ENCODE peak calls at places on chromosomes 2 and 18, in nine cellular contexts. P, A, S, E, V, B, Z, W and O are unnamed samples.

GRCh38 chr2:166825914-166826313 is 62.4 kb upstream of the XIRP2 start:
- DNase-seq in W (no peak), E (no peak), A (no peak), S (no peak), B (no peak), Z (no peak), V (no peak), P (no peak), O (no peak)

GRCh38 chr2:137913169-137913568 is 51.1 kb upstream of the HNMT start:
- DNase-seq in S (no peak), A (no peak), B (no peak), V (no peak), P (no peak), E (no peak), W (no peak), Z (no peak), O (no peak)

GRCh38 chr2:175293195-175293594 is 111.7 kb upstream of the ATP5MC3 start:
- DNase-seq in P (no peak), B (no peak), S (no peak), V (no peak), Z (no peak), A (no peak), E (no peak), W (no peak), O (no peak)

GRCh38 chr2:214246417-214246816 is 164.4 kb upstream of the VWC2L start:
- DNase-seq in S (no peak), Z (no peak), P (no peak), E (no peak), A (no peak), V (no peak), B (no peak), W (no peak), O (no peak)

GRCh38 chr2:64645014-64645418 is 8.7 kb downstream of the SERTAD2 start:
- DNase-seq in P (peak; percentile 53), S (peak; percentile 80), V (no peak), Z (no peak), A (no peak), B (peak; percentile 60), E (peak; percentile 10), W (peak; percentile 51), O (no peak)

GRCh38 chr2:145110668-145111067 is 590.7 kb upstream of the ZEB2 start:
- DNase-seq in P (peak; percentile 50), W (no peak), V (no peak), A (no peak), B (peak; percentile 38), E (no peak), Z (no peak), S (no peak), O (no peak)

GRCh38 chr2:142294225-142294624 is 163.4 kb upstream of the LRP1B start:
- DNase-seq in V (no peak), E (no peak), S (no peak), B (no peak), P (no peak), W (no peak), A (no peak), Z (no peak), O (no peak)

GRCh38 chr2:190835303-190835930 is 45.2 kb upstream of the GLS start:
- DNase-seq in S (no peak), P (peak; percentile 89), W (no peak), V (no peak), E (no peak), A (no peak), B (peak; percentile 83), Z (no peak), O (no peak)

GRCh38 chr2:11342561-11343343 is 1.7 kb downstream of the ROCK2 start:
- DNase-seq in B (peak; percentile 73), V (no peak), P (peak; percentile 68), A (no peak), S (no peak), E (no peak), Z (no peak), W (no peak), O (no peak)

GRCh38 chr2:128640847-128641360 is 322.2 kb upstream of the HS6ST1 start:
- DNase-seq in S (no peak), P (no peak), Z (no peak), V (no peak), W (no peak), A (no peak), B (no peak), E (no peak), O (no peak)

GRCh38 chr18:47901624-47902362 is 28.7 kb downstream of the SMAD2 start:
- DNase-seq in S (no peak), Z (no peak), P (no peak), W (peak; percentile 75), B (no peak), E (no peak), V (no peak), A (no peak), O (no peak)

GRCh38 chr2:154497019-154497418 is 201.5 kb upstream of the KCNJ3 start:
- DNase-seq in B (no peak), E (no peak), Z (no peak), P (no peak), V (no peak), A (no peak), S (no peak), W (no peak), O (no peak)

GRCh38 chr2:102449370-102449974 is 23.6 kb upstream of the SLC9A4 start:
- DNase-seq in Z (peak; percentile 57), E (peak; percentile 19), W (peak; percentile 63), S (no peak), B (peak; percentile 51), V (peak; percentile 31), P (peak; percentile 40), A (peak; percentile 52), O (peak; percentile 16)

GRCh38 chr2:148615446-148615845 is 29.1 kb upstream of the EPC2 start:
- DNase-seq in P (no peak), S (no peak), W (no peak), A (no peak), Z (no peak), V (no peak), B (no peak), E (no peak), O (no peak)

GRCh38 chr2:145987797-145988196 is 1467.9 kb upstream of the ZEB2 start:
- DNase-seq in W (no peak), E (no peak), Z (no peak), P (no peak), V (no peak), A (no peak), B (no peak), S (no peak), O (no peak)

GRCh38 chr2:85578243-85579180 is 1.1 kb downstream of the VAMP8 start:
- DNase-seq in E (peak; percentile 64), P (no peak), B (peak; percentile 44), S (no peak), Z (no peak), A (no peak), V (no peak), W (peak; percentile 25), O (no peak)

GRCh38 chr2:86414996-86415395 is 26.2 kb upstream of the KDM3A start:
- DNase-seq in W (no peak), B (no peak), S (no peak), V (no peak), A (no peak), E (no peak), Z (no peak), P (no peak), O (no peak)

GRCh38 chr18:46723856-46724415 is 32.9 kb downstream of the ST8SIA5 start:
- DNase-seq in Z (no peak), P (no peak), V (no peak), S (no peak), A (no peak), E (no peak), B (no peak), W (no peak), O (no peak)

GRCh38 chr2:99710720-99711612 is 221.1 kb upstream of the REV1 start:
- DNase-seq in A (no peak), E (no peak), P (peak; percentile 78), B (peak; percentile 34), S (no peak), V (no peak), W (no peak), Z (no peak), O (no peak)

GRCh38 chr2:61255580-61256437 is 93.8 kb downstream of the C2orf74 start:
- DNase-seq in S (no peak), P (peak; percentile 66), W (no peak), B (peak; percentile 76), Z (no peak), E (no peak), A (no peak), V (no peak), O (no peak)

GRCh38 chr2:62586981-62587380 is 81.0 kb upstream of the TMEM17 start:
- DNase-seq in B (peak; percentile 91), E (peak; percentile 64), A (no peak), S (no peak), W (no peak), P (peak; percentile 61), Z (no peak), V (no peak), O (no peak)

GRCh38 chr2:223692227-223692947 is 90.2 kb upstream of the SCG2 start:
- DNase-seq in B (peak; percentile 59), E (no peak), P (peak; percentile 46), Z (no peak), V (no peak), A (no peak), W (no peak), S (peak; percentile 15), O (no peak)

GRCh38 chr2:209451209-209451822 is 27.5 kb downstream of the MAP2 start:
- DNase-seq in W (no peak), A (no peak), V (no peak), E (no peak), P (no peak), B (no peak), S (no peak), Z (no peak), O (no peak)

GRCh38 chr2:183541766-183542165 is 417.5 kb downstream of the NUP35 start:
- DNase-seq in E (no peak), A (no peak), V (no peak), P (no peak), B (peak; percentile 45), Z (no peak), W (no peak), S (no peak), O (no peak)

GRCh38 chr18:9914334-9914583 is 443 bp downstream of the VAPA start:
- DNase-seq in P (peak; percentile 29), V (no peak), B (no peak), W (no peak), E (no peak), S (no peak), A (no peak), Z (no peak), O (no peak)

GRCh38 chr2:219541611-219542180 is 1.9 kb downstream of the CHPF start:
- DNase-seq in W (peak; percentile 91), S (peak; percentile 78), P (peak; percentile 37), A (peak; percentile 75), B (peak; percentile 90), Z (peak; percentile 80), E (peak; percentile 80), V (peak; percentile 79), O (peak; percentile 78)

GRCh38 chr2:21267232-21267835 is 143.6 kb downstream of the TDRD15 start:
- DNase-seq in E (no peak), W (no peak), Z (no peak), V (no peak), A (no peak), P (no peak), S (no peak), B (no peak), O (no peak)

GRCh38 chr2:174510583-174511189 is 23.9 kb upstream of the GPR155 start:
- DNase-seq in A (no peak), V (no peak), Z (no peak), S (peak; percentile 38), B (peak; percentile 28), E (no peak), P (no peak), W (no peak), O (no peak)